ENCODE peak calls at places on chromosome 6, in five cellular contexts. P, M, T, N and I are unnamed samples.

GRCh38 chr6:161168281-161168891 is 105.5 kb downstream of the AGPAT4 start:
- DNase-seq in M (peak), N (no peak), T (peak), P (peak), I (no peak)

GRCh38 chr6:12509060-12509459 is 207.5 kb upstream of the PHACTR1 start:
- DNase-seq in M (no peak), N (no peak), T (no peak), P (no peak), I (no peak)

GRCh38 chr6:109237082-109237985 is 142.0 kb downstream of the CEP57L1 start:
- DNase-seq in T (peak), P (no peak), N (no peak), M (no peak), I (no peak)

GRCh38 chr6:153852481-153852880 is 186.6 kb upstream of the OPRM1 start:
- DNase-seq in N (no peak), T (no peak), P (no peak), M (no peak), I (no peak)

GRCh38 chr6:22926613-22927348 is 357.4 kb downstream of the HDGFL1 start:
- DNase-seq in T (no peak), M (no peak), P (no peak), N (no peak), I (no peak)

GRCh38 chr6:43014434-43014909 is 423 bp downstream of the KLHDC3 start:
- DNase-seq in T (peak), N (no peak), P (peak), M (peak), I (no peak)

GRCh38 chr6:137051790-137052472 is 7.2 kb upstream of the IL20RA start:
- DNase-seq in T (no peak), N (no peak), M (no peak), P (no peak), I (no peak)

GRCh38 chr6:7169296-7169721 is 61.5 kb downstream of the RREB1 start:
- DNase-seq in T (no peak), N (no peak), M (no peak), P (no peak), I (no peak)

GRCh38 chr6:28988536-28989415 is 16.3 kb downstream of the ZNF311 start:
- DNase-seq in M (no peak), N (peak), T (peak), P (peak), I (peak)

GRCh38 chr6:125273965-125274364 is 27.8 kb downstream of the HDDC2 start:
- DNase-seq in M (peak), N (no peak), P (no peak), T (peak), I (no peak)

GRCh38 chr6:15266423-15266996 is 20.6 kb downstream of the JARID2 start:
- DNase-seq in N (no peak), M (no peak), T (no peak), P (no peak), I (no peak)

GRCh38 chr6:109892451-109893435 is 85.4 kb upstream of the GPR6 start:
- DNase-seq in P (no peak), N (no peak), T (no peak), M (no peak), I (no peak)

GRCh38 chr6:62775427-62776022 is 435.7 kb upstream of the FKBP1C start:
- DNase-seq in N (no peak), M (no peak), P (peak), T (peak), I (no peak)

GRCh38 chr6:53796451-53796780 is 1.6 kb downstream of the LRRC1 start:
- DNase-seq in M (no peak), T (no peak), P (no peak), N (no peak), I (no peak)

GRCh38 chr6:31582230-31582601 is at the start of gene LTB:
- DNase-seq in P (no peak), N (peak), M (no peak), T (no peak), I (peak)

GRCh38 chr6:109238405-109238804 is 143.1 kb downstream of the CEP57L1 start:
- DNase-seq in T (no peak), P (no peak), N (no peak), M (no peak), I (no peak)

GRCh38 chr6:157715766-157716171 is 107.3 kb upstream of the SNX9 start:
- DNase-seq in T (peak), M (no peak), N (no peak), P (no peak), I (no peak)